ENCODE peak calls at places on chromosomes 4 and X, in five cellular contexts. E is stimulated activated CD4-positive, alpha-beta T cell treated with anti-CD3 and anti-CD28 coated beads, Interleukin-12 subunit alpha, Interleukin-12 subunit beta, amount 100 ng/mL, for 48 hours; W is activated CD4-positive, alpha-beta T cell treated with anti-CD3 and anti-CD28 coated beads, Interleukin-2, amount 50 U/mL, for 1 hour; D is H54; O is GM13977. I is an unnamed sample.

GRCh38 chr4:185396724-185397402 is at the start of gene ANKRD37:
- DNase-seq in D (no peak), W (no peak), O (no peak), E (no peak), I (no peak)

GRCh38 chr4:4308800-4309441 is 18.9 kb downstream of the ZBTB49 start:
- DNase-seq in W (no peak), O (no peak), D (no peak), E (no peak), I (no peak)

GRCh38 chrX:51047950-51048349 is 137.4 kb downstream of the BMP15 start:
- DNase-seq in W (no peak), D (no peak), E (no peak), O (no peak), I (no peak)

GRCh38 chr4:47907247-47907646 is 7.1 kb downstream of the NFXL1 start:
- DNase-seq in E (no peak), O (no peak), W (no peak), D (no peak), I (no peak)

GRCh38 chrX:129600981-129601424 is 53.8 kb downstream of the APLN start:
- DNase-seq in E (no peak), W (no peak), O (peak), D (no peak), I (no peak)

GRCh38 chr4:74157116-74157742 is 689 bp upstream of the MTHFD2L start:
- DNase-seq in E (no peak), D (no peak), W (no peak), O (peak), I (no peak)

GRCh38 chrX:68942141-68942540 is 113.3 kb downstream of the EFNB1 start:
- DNase-seq in O (no peak), D (no peak), E (no peak), W (no peak), I (no peak)

GRCh38 chrX:136819026-136819425 is 38.3 kb upstream of the ARHGEF6 start:
- DNase-seq in D (no peak), O (no peak), E (no peak), W (no peak), I (no peak)

GRCh38 chr4:72846280-72847111 is 223.0 kb downstream of the COX18 start:
- DNase-seq in E (no peak), O (no peak), D (no peak), W (no peak), I (no peak)

GRCh38 chrX:8424941-8425340 is 39.7 kb upstream of the VCX3B start:
- DNase-seq in W (no peak), O (no peak), D (no peak), E (no peak), I (no peak)

GRCh38 chr4:189021831-189022230 is 882.6 kb downstream of the TRIML1 start:
- DNase-seq in O (no peak), W (no peak), E (no peak), D (no peak), I (no peak)

GRCh38 chrX:134186362-134187121 is 50.4 kb upstream of the CCDC160 start:
- DNase-seq in D (no peak), E (no peak), W (peak), O (no peak), I (no peak)

GRCh38 chr4:69057620-69058409 is 38.5 kb upstream of the UGT2B7 start:
- DNase-seq in W (no peak), D (no peak), E (no peak), O (no peak), I (no peak)

GRCh38 chr4:119034276-119035008 is 101.2 kb upstream of the MYOZ2 start:
- DNase-seq in D (no peak), E (no peak), W (no peak), O (no peak), I (no peak)

GRCh38 chr4:13920111-13920875 is 292.8 kb upstream of the BOD1L1 start:
- DNase-seq in O (no peak), W (no peak), E (no peak), D (no peak), I (no peak)